ENCODE peak calls at places on chromosomes 4 and X, in nine cellular contexts. Y is IMR-90, F is osteocyte, K is brain microvascular endothelial cell, I is suprapubic skin, A is fibroblast of pulmonary artery, M is PC-3, Z is cardiac muscle cell, T is heart right ventricle. E is an unnamed sample.

GRCh38 chr4:81454498-81454897 is 17.2 kb downstream of the RASGEF1B start:
- DNase-seq in K (peak; percentile 10), F (no peak), Z (no peak), I (no peak), T (no peak), Y (peak; percentile 14), A (no peak), M (peak; percentile 71), E (peak; percentile 73)

GRCh38 chr4:153222162-153222789 is 18.0 kb downstream of the TRIM2 start:
- DNase-seq in M (peak; percentile 79), T (peak; percentile 58), K (peak; percentile 75), Y (peak; percentile 87), F (no peak), A (peak; percentile 81), Z (peak; percentile 76), I (peak; percentile 78), E (peak; percentile 80)

GRCh38 chr4:95106408-95106928 is 348.7 kb downstream of the BMPR1B start:
- DNase-seq in K (peak; percentile 38), T (no peak), M (peak; percentile 28), I (no peak), A (no peak), Z (no peak), F (no peak), Y (peak; percentile 47), E (no peak)

GRCh38 chrX:14672611-14673172 is 143.4 kb downstream of the GLRA2 start:
- DNase-seq in F (no peak), K (no peak), T (no peak), I (no peak), Y (no peak), M (no peak), Z (no peak), A (no peak), E (no peak)

GRCh38 chr4:94665500-94666398 is 92.0 kb upstream of the BMPR1B start:
- DNase-seq in M (no peak), Y (no peak), Z (no peak), K (no peak), T (no peak), I (no peak), F (no peak), A (no peak), E (no peak)

GRCh38 chrX:129963729-129964128 is 18.7 kb upstream of the BCORL1 start:
- DNase-seq in F (no peak), I (no peak), K (no peak), Y (no peak), A (no peak), M (no peak), Z (no peak), T (no peak), E (no peak)

GRCh38 chr4:46820154-46820553 is 88.9 kb downstream of the COX7B2 start:
- DNase-seq in T (no peak), A (no peak), K (no peak), I (no peak), M (no peak), Y (no peak), F (no peak), Z (no peak), E (no peak)

GRCh38 chrX:150690126-150690525 is 3.1 kb upstream of the MTMR1 start:
- DNase-seq in M (peak; percentile 95), A (peak; percentile 82), K (peak; percentile 92), T (no peak), F (no peak), I (no peak), Z (no peak), Y (peak; percentile 92), E (peak; percentile 94)

GRCh38 chr4:21879187-21879586 is 69.4 kb downstream of the KCNIP4 start:
- DNase-seq in T (no peak), Z (no peak), F (no peak), Y (peak; percentile 23), I (no peak), M (peak; percentile 21), K (peak; percentile 35), A (peak; percentile 20), E (peak; percentile 60)

GRCh38 chr4:138216272-138216867 is 25.8 kb downstream of the SLC7A11 start:
- DNase-seq in M (no peak), Z (no peak), T (no peak), F (no peak), A (no peak), I (no peak), K (no peak), Y (no peak), E (no peak)

GRCh38 chr4:153589703-153590595 is 94.1 kb upstream of the TLR2 start:
- DNase-seq in A (peak; percentile 8), K (no peak), Z (no peak), F (no peak), Y (no peak), T (no peak), M (no peak), I (no peak), E (no peak)

GRCh38 chr4:59247032-59247431 is 1953.1 kb upstream of the ADGRL3 start:
- DNase-seq in Y (no peak), T (no peak), F (no peak), I (no peak), Z (peak; percentile 5), A (peak; percentile 0), M (peak; percentile 51), K (no peak), E (peak; percentile 16)

GRCh38 chr4:32462944-32463343 is 1742.8 kb downstream of the PCDH7 start:
- DNase-seq in Y (peak; percentile 3), A (peak; percentile 55), I (no peak), K (peak; percentile 12), M (peak; percentile 47), F (no peak), Z (no peak), T (no peak), E (peak; percentile 18)

GRCh38 chrX:48626401-48627298 is 29.4 kb downstream of the WDR13 start:
- DNase-seq in A (no peak), F (no peak), K (no peak), Z (no peak), T (no peak), Y (peak; percentile 7), I (no peak), M (peak; percentile 6), E (peak; percentile 39)

GRCh38 chr4:184937030-184937710 is 81.1 kb upstream of the HELT start:
- DNase-seq in T (no peak), Z (no peak), K (no peak), I (no peak), F (no peak), M (no peak), Y (no peak), A (no peak), E (no peak)

DNA sequence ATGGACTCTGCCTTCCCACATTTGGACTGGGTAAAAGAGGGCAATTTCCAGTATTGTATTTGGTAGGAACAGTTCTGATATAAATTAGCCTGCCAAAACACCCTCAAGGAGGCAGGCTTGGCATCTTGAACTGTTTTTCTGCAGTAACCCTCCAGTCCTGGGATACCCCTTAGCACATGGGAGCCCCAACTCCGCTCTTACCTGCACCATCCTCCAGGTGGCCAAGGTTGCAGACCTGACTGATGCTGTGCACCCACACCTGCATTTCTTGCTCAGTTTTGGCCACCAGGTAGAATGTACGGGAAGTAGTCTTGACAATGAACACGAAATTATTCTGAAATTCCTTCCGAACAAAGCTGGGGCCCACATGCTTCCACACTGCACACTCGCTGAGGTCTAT is 35.1 kb downstream of the GAB3 start:
- DNase-seq in M (peak; percentile 10), K (no peak), A (no peak), I (no peak), Z (no peak), T (no peak), Y (no peak), F (no peak), E (no peak)
- TF ChIP-seq CTCF in M (peak; percentile 26), K (peak; percentile 9), A (no peak), I (no peak), Z (no peak), T (no peak), Y (no peak), F (no peak), E (no peak)

GRCh38 chr4:177505171-177505615 is 63.0 kb upstream of the AGA start:
- DNase-seq in T (no peak), M (no peak), Z (no peak), K (no peak), F (no peak), I (no peak), Y (no peak), A (no peak), E (no peak)
- TF ChIP-seq CTCF in T (no peak), M (peak; percentile 20), Z (no peak), K (peak; percentile 5), F (no peak), I (no peak), Y (no peak), A (no peak), E (no peak)

GRCh38 chr4:139761461-139761860 is 95.8 kb downstream of the MGST2 start:
- DNase-seq in Y (peak; percentile 23), F (no peak), T (no peak), K (peak; percentile 28), I (no peak), Z (no peak), M (peak; percentile 37), A (peak; percentile 37), E (peak; percentile 44)
- TF ChIP-seq CTCF in Y (peak; percentile 30), F (peak; percentile 20), T (peak; percentile 39), K (peak; percentile 68), I (no peak), Z (peak; percentile 26), M (peak; percentile 46), A (peak; percentile 35), E (no peak)

GRCh38 chr4:162461952-162462351 is 298.2 kb upstream of the FSTL5 start:
- DNase-seq in M (peak; percentile 25), Z (no peak), I (no peak), K (no peak), A (no peak), F (no peak), T (no peak), Y (no peak), E (peak; percentile 15)
- TF ChIP-seq CTCF in M (peak; percentile 50), Z (no peak), I (no peak), K (no peak), A (no peak), F (peak; percentile 33), T (peak; percentile 32), Y (no peak), E (peak; percentile 33)

GRCh38 chr4:74536557-74536956 is 91.6 kb downstream of the AREG start:
- DNase-seq in I (no peak), Y (no peak), F (no peak), A (peak; percentile 70), T (no peak), K (no peak), Z (no peak), M (peak; percentile 46), E (peak; percentile 41)
- TF ChIP-seq CTCF in I (no peak), Y (peak; percentile 26), F (peak; percentile 57), A (peak; percentile 39), T (no peak), K (peak; percentile 25), Z (peak; percentile 42), M (peak; percentile 61), E (peak; percentile 38)

DNA sequence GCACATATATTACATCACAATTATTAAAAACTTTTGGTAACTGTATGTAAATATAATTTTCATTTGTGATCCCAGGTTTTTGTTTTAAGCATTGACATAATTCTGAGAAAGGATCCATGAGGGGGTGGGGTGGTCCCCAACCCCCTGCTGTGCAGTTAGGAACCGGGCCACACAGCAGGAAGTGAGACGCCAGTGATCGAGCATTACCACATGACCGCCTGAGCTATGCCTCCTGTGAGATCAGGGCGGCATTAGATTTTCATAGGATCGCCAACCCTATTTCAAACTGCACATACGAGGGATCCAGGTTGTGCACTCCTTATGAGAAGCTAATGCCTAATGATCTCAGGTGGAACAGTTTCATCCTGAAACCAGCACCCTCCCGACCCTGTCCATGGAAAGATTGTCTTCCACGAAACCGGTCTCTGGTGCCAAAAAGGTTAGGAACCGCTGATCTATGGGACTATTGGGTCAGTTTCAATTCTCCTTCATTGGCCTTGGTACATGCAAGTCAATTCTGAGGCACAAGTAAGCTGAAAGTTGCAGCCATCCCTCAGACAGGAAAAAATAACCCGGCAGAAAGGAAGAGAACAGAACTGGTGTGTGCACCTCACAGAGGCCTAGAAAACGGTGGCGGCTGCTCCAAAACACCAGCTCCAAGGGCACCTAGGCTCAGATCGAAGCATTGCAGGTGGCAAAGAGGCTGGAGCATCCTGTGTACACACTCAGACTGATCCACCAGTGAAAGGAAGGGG is 7.0 kb upstream of the TMSB4X start:
- DNase-seq in Z (no peak), T (no peak), Y (no peak), I (no peak), M (no peak), A (no peak), F (no peak), K (no peak), E (no peak)
- TF ChIP-seq CTCF in Z (no peak), T (no peak), Y (no peak), I (no peak), M (no peak), A (no peak), F (no peak), K (no peak), E (no peak)

E was measured in MCF 10A.